ENCODE peak calls at places on chromosome 22, in eight cellular contexts. X is breast epithelium, L is HCT116, F is spleen, C is suprapubic skin, E is stomach, S is GM23338, D is upper lobe of left lung. N is an unnamed sample.

GRCh38 chr22:41222846-41223507 is 17.8 kb downstream of the CHADL start:
- DNase-seq in X (no peak), L (no peak), E (no peak), F (no peak), C (no peak), S (no peak), D (no peak), N (no peak)

GRCh38 chr22:45225732-45226560 is 14.7 kb downstream of the KIAA0930 start:
- DNase-seq in E (no peak), D (peak), C (peak), F (peak), S (no peak), X (no peak), L (no peak), N (no peak)

GRCh38 chr22:19175602-19176174 is 2.8 kb downstream of the SLC25A1 start:
- DNase-seq in X (no peak), L (no peak), E (no peak), F (no peak), C (no peak), D (peak), S (no peak), N (no peak)

GRCh38 chr22:30802202-30803166 is 107.8 kb downstream of the OSBP2 start:
- DNase-seq in L (peak), C (peak), X (peak), F (peak), D (peak), E (peak), S (peak), N (no peak)

GRCh38 chr22:49676783-49677494 is 150.7 kb downstream of the BRD1 start:
- DNase-seq in F (peak), C (peak), S (no peak), X (peak), E (no peak), L (no peak), D (no peak), N (no peak)

GRCh38 chr22:22111267-22111751 is 128.7 kb upstream of the TOP3B start:
- DNase-seq in F (no peak), E (no peak), C (no peak), L (no peak), S (no peak), X (no peak), D (no peak), N (no peak)

GRCh38 chr22:30701872-30702271 is 7.2 kb downstream of the OSBP2 start:
- DNase-seq in S (no peak), E (no peak), D (no peak), F (peak), X (no peak), L (peak), C (no peak), N (no peak)

GRCh38 chr22:45007946-45008852 is 1.6 kb downstream of the PHF21B start:
- DNase-seq in S (peak), F (no peak), C (no peak), X (no peak), L (no peak), E (no peak), D (peak), N (no peak)

GRCh38 chr22:29738118-29738815 is 18.5 kb downstream of the CABP7 start:
- DNase-seq in D (no peak), L (no peak), S (no peak), X (no peak), F (no peak), E (no peak), C (no peak), N (no peak)

GRCh38 chr22:50175921-50176849 is 5.7 kb downstream of the PANX2 start:
- DNase-seq in C (peak), S (no peak), L (no peak), X (no peak), F (no peak), E (no peak), D (peak), N (no peak)

GRCh38 chr22:50713571-50714056 is 24.4 kb upstream of the ACR start:
- DNase-seq in L (no peak), C (no peak), E (no peak), X (no peak), D (no peak), F (peak), S (no peak), N (no peak)

GRCh38 chr22:42868751-42869251 is 11.7 kb upstream of the ARFGAP3 start:
- DNase-seq in X (peak), C (no peak), L (no peak), E (peak), S (no peak), F (no peak), D (peak), N (no peak)

GRCh38 chr22:36238348-36239149 is 778 bp downstream of the APOL2 start:
- DNase-seq in S (no peak), D (peak), F (peak), X (no peak), L (no peak), E (no peak), C (no peak), N (no peak)

GRCh38 chr22:49209452-49210195 is 618.0 kb downstream of the BRD1 start:
- DNase-seq in S (no peak), X (peak), L (no peak), D (no peak), E (peak), F (peak), C (peak), N (no peak)

GRCh38 chr22:29343313-29343805 is 27.9 kb upstream of the RASL10A start:
- DNase-seq in X (peak), S (no peak), C (no peak), D (peak), E (peak), L (no peak), F (no peak), N (no peak)

GRCh38 chr22:46479046-46479445 is 58.4 kb downstream of the CELSR1 start:
- DNase-seq in X (no peak), C (no peak), S (no peak), F (no peak), D (no peak), E (no peak), L (no peak), N (no peak)

GRCh38 chr22:46477967-46478635 is 59.3 kb downstream of the CELSR1 start:
- DNase-seq in L (no peak), E (no peak), C (no peak), X (no peak), F (no peak), D (no peak), S (no peak), N (no peak)

GRCh38 chr22:46481386-46481785 is 56.0 kb downstream of the CELSR1 start:
- DNase-seq in F (no peak), X (no peak), C (no peak), D (no peak), S (no peak), E (no peak), L (no peak), N (no peak)

GRCh38 chr22:46482311-46482710 is 55.1 kb downstream of the CELSR1 start:
- DNase-seq in E (no peak), C (no peak), X (no peak), D (no peak), F (no peak), L (no peak), S (no peak), N (no peak)

GRCh38 chr22:46480396-46480795 is 57.0 kb downstream of the CELSR1 start:
- DNase-seq in E (no peak), S (no peak), L (no peak), D (no peak), F (no peak), X (no peak), C (no peak), N (no peak)
- TF ChIP-seq POLR2AphosphoS5 in E (no peak), S (no peak), L (no peak), D (no peak), F (no peak), X (no peak), C (no peak), N (no peak)

GRCh38 chr22:25119609-25120008 is 80.0 kb upstream of the CRYBB3 start:
- DNase-seq in C (no peak), D (no peak), L (no peak), X (no peak), E (no peak), F (no peak), S (no peak), N (no peak)
- H3K27ac ChIP-seq in C (peak), D (peak), L (peak), X (peak), E (peak), F (no peak), S (peak), N (peak)

GRCh38 chr22:33659423-33659822 is 260.9 kb downstream of the LARGE1 start:
- DNase-seq in C (no peak), X (no peak), D (no peak), L (no peak), F (no peak), E (no peak), S (no peak), N (no peak)
- TF ChIP-seq POLR2AphosphoS5 in C (no peak), X (peak), D (no peak), L (no peak), F (no peak), E (no peak), S (no peak), N (no peak)

DNA sequence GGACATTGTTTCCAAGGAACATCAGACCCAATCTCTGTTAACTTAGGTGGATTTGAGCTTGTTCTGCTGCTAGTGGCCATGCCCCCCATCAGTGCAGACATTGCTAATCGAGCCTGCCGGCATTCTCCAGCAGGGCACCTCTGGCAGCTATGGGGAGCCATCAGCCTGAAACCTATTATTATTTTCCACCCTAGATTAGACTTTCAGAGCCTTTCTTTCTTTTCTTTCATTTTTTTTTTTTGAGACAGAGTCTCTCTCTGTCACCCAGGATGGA is 4.9 kb downstream of the CACNA1I start:
- DNase-seq in S (no peak), X (no peak), E (no peak), L (no peak), D (no peak), C (no peak), F (no peak), N (no peak)
- H3K27ac ChIP-seq in S (no peak), X (no peak), E (no peak), L (no peak), D (no peak), C (no peak), F (no peak), N (no peak)

GRCh38 chr22:38481162-38481870 is 13.4 kb downstream of the KDELR3 start:
- DNase-seq in X (no peak), L (no peak), C (no peak), F (no peak), S (no peak), E (no peak), D (no peak), N (no peak)

GRCh38 chr22:38481871-38482332 is 14.0 kb downstream of the KDELR3 start:
- DNase-seq in S (no peak), X (no peak), F (peak), D (no peak), C (no peak), E (no peak), L (no peak), N (no peak)

GRCh38 chr22:38485783-38486182 is 17.9 kb downstream of the KDELR3 start:
- DNase-seq in F (no peak), L (no peak), D (no peak), S (no peak), C (no peak), E (no peak), X (no peak), N (no peak)

GRCh38 chr22:38484244-38484643 is 16.3 kb downstream of the KDELR3 start:
- DNase-seq in E (no peak), D (no peak), S (no peak), X (no peak), C (no peak), F (no peak), L (no peak), N (no peak)

DNA sequence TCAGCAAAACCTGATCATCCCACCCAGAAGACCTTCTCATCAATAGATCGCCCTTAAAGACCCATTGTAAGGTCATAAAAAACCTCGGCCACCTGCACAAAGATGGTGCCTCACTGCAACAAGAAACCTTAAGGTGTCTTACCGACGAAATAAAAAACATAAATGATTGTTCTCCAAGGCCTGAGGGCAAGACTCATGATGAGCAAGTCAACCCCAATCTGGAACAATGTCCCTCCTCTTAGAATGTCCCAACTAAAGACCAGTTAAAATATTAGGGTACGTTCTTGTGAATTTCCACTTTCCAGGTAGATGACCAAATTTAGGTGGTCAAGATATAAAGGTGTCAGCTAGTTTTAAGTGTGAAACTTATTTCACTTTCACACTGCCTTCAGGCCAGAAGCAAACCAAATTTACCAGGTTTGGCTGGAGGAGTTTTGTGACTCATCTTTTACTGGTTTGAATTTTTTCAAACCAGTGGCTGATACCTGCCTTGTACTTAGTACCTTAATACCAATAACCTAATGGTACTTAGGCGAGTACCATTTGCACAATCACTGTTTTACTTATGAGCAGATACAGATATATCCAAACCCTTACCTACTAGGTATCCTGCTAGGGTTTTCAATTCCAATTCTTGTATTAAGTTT is 14.9 kb downstream of the KDELR3 start:
- DNase-seq in E (no peak), L (no peak), X (no peak), D (no peak), F (peak), S (no peak), C (no peak), N (no peak)
- TF ChIP-seq POLR2AphosphoS5 in E (no peak), L (peak), X (no peak), D (no peak), F (no peak), S (no peak), C (no peak), N (peak)

N was measured in esophagus muscularis mucosa.